ENCODE peak calls at places on chromosome 17, in eight cellular contexts. L, D, Z, J, Y, E, B and O are unnamed samples.
A peak's percentile ranks its signal among the peaks of the same experiment; 100 is the strongest.

GRCh38 chr17:48215583-48216139 is 108.1 kb downstream of the SNX11 start:
- DNase-seq in D (no peak), L (no peak), Y (no peak), B (peak; percentile 76), Z (no peak), J (peak; percentile 31), E (no peak), O (peak; percentile 22)

GRCh38 chr17:42247734-42248133 is 28.5 kb downstream of the STAT5B start:
- DNase-seq in J (peak; percentile 68), B (no peak), E (no peak), L (no peak), Y (no peak), D (no peak), Z (no peak), O (peak; percentile 59)

GRCh38 chr17:63622571-63623390 is 564 bp downstream of the MAP3K3 start:
- DNase-seq in L (peak; percentile 47), Y (peak; percentile 42), J (peak; percentile 64), B (peak; percentile 67), E (peak; percentile 73), D (peak; percentile 86), Z (no peak), O (peak; percentile 45)

GRCh38 chr17:56798916-56799315 is 34.8 kb downstream of the C17orf67 start:
- DNase-seq in Z (no peak), J (no peak), L (peak; percentile 33), D (no peak), E (no peak), Y (no peak), B (no peak), O (no peak)

GRCh38 chr17:1796800-1797199 is 32.9 kb downstream of the SMYD4 start:
- DNase-seq in B (no peak), J (no peak), D (no peak), Z (no peak), E (peak; percentile 27), Y (no peak), L (no peak), O (no peak)

GRCh38 chr17:7686221-7687071 is 844 bp downstream of the TP53 start:
- DNase-seq in E (peak; percentile 76), L (peak; percentile 88), Z (peak; percentile 24), B (peak; percentile 77), J (peak; percentile 84), D (peak; percentile 85), Y (peak; percentile 87), O (peak; percentile 77)

GRCh38 chr17:38903404-38903803 is 22.0 kb upstream of the LASP1NB start:
- DNase-seq in L (no peak), Y (no peak), E (no peak), D (no peak), J (no peak), Z (no peak), B (no peak), O (no peak)

GRCh38 chr17:44086364-44087311 is 16.1 kb downstream of the G6PC3 start:
- DNase-seq in Y (no peak), L (no peak), D (no peak), B (peak; percentile 98), J (peak; percentile 88), Z (peak; percentile 89), E (peak; percentile 99), O (peak; percentile 94)

GRCh38 chr17:45425125-45425983 is 7.3 kb downstream of the ARHGAP27 start:
- DNase-seq in L (peak; percentile 11), J (peak; percentile 97), Z (peak; percentile 56), D (peak; percentile 76), Y (no peak), B (peak; percentile 97), E (peak; percentile 76), O (peak; percentile 57)

GRCh38 chr17:78611636-78612035 is 34.4 kb upstream of the DNAH17 start:
- DNase-seq in B (no peak), Z (no peak), E (peak; percentile 55), J (no peak), Y (no peak), L (peak; percentile 20), D (no peak), O (no peak)

GRCh38 chr17:81340606-81341346 is 45.7 kb upstream of the SLC38A10 start:
- DNase-seq in Z (no peak), J (no peak), D (peak; percentile 50), L (no peak), E (no peak), Y (no peak), B (no peak), O (no peak)

GRCh38 chr17:42405963-42406495 is 17.0 kb downstream of the CAVIN1 start:
- DNase-seq in L (peak; percentile 69), Z (no peak), E (peak; percentile 57), B (no peak), J (peak; percentile 26), D (peak; percentile 93), Y (no peak), O (peak; percentile 42)

GRCh38 chr17:67366193-67367157 is at the start of gene PSMD12:
- DNase-seq in Z (no peak), J (peak; percentile 85), E (peak; percentile 94), Y (no peak), B (peak; percentile 96), D (peak; percentile 96), L (peak; percentile 87), O (peak; percentile 85)

GRCh38 chr17:82242977-82243647 is 14.3 kb downstream of the SLC16A3 start:
- DNase-seq in D (peak; percentile 89), E (peak; percentile 60), B (no peak), Z (no peak), Y (no peak), L (peak; percentile 47), J (peak; percentile 64), O (peak; percentile 68)

GRCh38 chr17:5391678-5392077 is 27.8 kb downstream of the NUP88 start:
- DNase-seq in D (no peak), Z (no peak), L (no peak), Y (no peak), J (no peak), B (no peak), E (no peak), O (no peak)

GRCh38 chr17:56314026-56314425 is 160.8 kb downstream of the ANKFN1 start:
- DNase-seq in Y (no peak), J (no peak), Z (no peak), E (no peak), L (no peak), D (no peak), B (no peak), O (no peak)

GRCh38 chr17:50239913-50240312 is 34.4 kb upstream of the TMEM92 start:
- DNase-seq in E (no peak), D (no peak), J (no peak), Z (no peak), Y (no peak), L (no peak), B (no peak), O (no peak)

GRCh38 chr17:40622509-40622928 is 25.1 kb downstream of the SMARCE1 start:
- DNase-seq in J (no peak), E (no peak), Y (no peak), L (no peak), B (no peak), Z (no peak), D (no peak), O (no peak)

GRCh38 chr17:73394523-73395450 is 83.0 kb upstream of the CDC42EP4 start:
- DNase-seq in E (no peak), D (no peak), Y (no peak), J (no peak), B (no peak), L (peak; percentile 67), Z (no peak), O (no peak)

GRCh38 chr17:35788504-35788998 is 6.9 kb downstream of the MMP28 start:
- DNase-seq in B (no peak), Y (no peak), D (no peak), Z (peak; percentile 85), E (peak; percentile 91), J (peak; percentile 98), L (no peak), O (peak; percentile 89)

GRCh38 chr17:64006361-64007088 is 8.4 kb downstream of the PRR29 start:
- DNase-seq in L (no peak), Z (no peak), B (no peak), E (peak; percentile 88), J (no peak), D (peak; percentile 84), Y (peak; percentile 92), O (no peak)

GRCh38 chr17:38543403-38544174 is 62.2 kb downstream of the SRCIN1 start:
- DNase-seq in B (no peak), Z (no peak), L (no peak), D (peak; percentile 12), J (no peak), Y (no peak), E (no peak), O (no peak)

GRCh38 chr17:74871329-74872076 is 1.3 kb downstream of the FDXR start:
- DNase-seq in Z (no peak), E (no peak), B (no peak), J (no peak), D (no peak), Y (no peak), L (no peak), O (no peak)

GRCh38 chr17:50629902-50630301 is 4.8 kb upstream of the ABCC3 start:
- DNase-seq in E (no peak), J (no peak), Y (no peak), B (no peak), Z (no peak), D (no peak), L (no peak), O (no peak)

GRCh38 chr17:70820276-70820675 is 650.9 kb downstream of the KCNJ2 start:
- DNase-seq in Y (no peak), L (no peak), D (no peak), B (no peak), E (no peak), Z (no peak), J (no peak), O (peak; percentile 10)

GRCh38 chr17:75635610-75636202 is 2.5 kb downstream of the SMIM5 start:
- DNase-seq in B (no peak), L (peak; percentile 32), J (no peak), Z (no peak), D (peak; percentile 73), Y (no peak), E (no peak), O (no peak)

GRCh38 chr17:55286681-55287589 is 22.2 kb downstream of the HLF start:
- DNase-seq in B (no peak), Z (no peak), J (peak; percentile 35), E (no peak), D (peak; percentile 40), L (no peak), Y (no peak), O (no peak)

GRCh38 chr17:30323895-30324319 is 9.9 kb downstream of the TMIGD1 start:
- DNase-seq in E (no peak), Z (peak; percentile 52), B (peak; percentile 19), D (peak; percentile 54), L (peak; percentile 35), Y (no peak), J (peak; percentile 61), O (no peak)

GRCh38 chr17:80959330-80960036 is 32.2 kb upstream of the CHMP6 start:
- DNase-seq in L (no peak), B (no peak), D (peak; percentile 92), E (no peak), Y (no peak), Z (no peak), J (no peak), O (peak; percentile 88)

GRCh38 chr17:60147553-60148241 is 2.1 kb upstream of the CA4 start:
- DNase-seq in E (no peak), B (no peak), Y (no peak), Z (no peak), D (peak; percentile 42), L (no peak), J (no peak), O (no peak)

GRCh38 chr17:16085066-16085699 is 85.6 kb downstream of the TTC19 start:
- DNase-seq in E (no peak), J (peak; percentile 29), B (no peak), Y (no peak), Z (no peak), L (no peak), D (no peak), O (peak; percentile 51)

GRCh38 chr17:28571255-28572122 is at the start of gene PIGS:
- DNase-seq in E (peak; percentile 99), D (peak; percentile 97), Y (peak; percentile 33), Z (peak; percentile 37), J (peak; percentile 87), L (peak; percentile 95), B (peak; percentile 99), O (peak; percentile 87)

GRCh38 chr17:64009571-64010402 is 10.6 kb downstream of the ICAM2 start:
- DNase-seq in L (no peak), Z (no peak), E (no peak), D (no peak), J (peak; percentile 26), B (no peak), Y (no peak), O (peak; percentile 41)

GRCh38 chr17:31308372-31308905 is 5.4 kb downstream of the EVI2B start:
- DNase-seq in L (no peak), J (no peak), E (no peak), Y (no peak), D (no peak), B (no peak), Z (no peak), O (no peak)